ENCODE peak calls at places on chromosomes 12 and 14, in five cellular contexts. D is H1, Q is HepG2, L is GM12878, B is K562. T is an unnamed sample.
A peak's percentile ranks its signal among the peaks of the same experiment; 100 is the strongest.

GRCh38 chr12:3000548-3001275 is 41.5 kb downstream of the TEAD4 start:
- DNase-seq in D (no peak), Q (peak; percentile 9), L (no peak), B (peak; percentile 46), T (no peak)

GRCh38 chr12:27913999-27914614 is 58.4 kb downstream of the PTHLH start:
- DNase-seq in D (no peak), Q (no peak), L (peak; percentile 17), B (no peak), T (no peak)

GRCh38 chr14:104782823-104783170 is 12.8 kb downstream of the AKT1 start:
- DNase-seq in D (no peak), Q (no peak), L (no peak), B (no peak), T (no peak)

GRCh38 chr14:50647753-50648152 is 20.4 kb downstream of the SAV1 start:
- DNase-seq in D (no peak), Q (no peak), L (no peak), B (no peak), T (no peak)

GRCh38 chr14:31127690-31128089 is 79.9 kb downstream of the HECTD1 start:
- DNase-seq in D (no peak), Q (peak; percentile 55), L (no peak), B (no peak), T (no peak)

GRCh38 chr14:106489112-106489881 is 962.9 kb downstream of the TMEM121 start:
- DNase-seq in D (no peak), Q (no peak), L (no peak), B (no peak), T (no peak)

GRCh38 chr12:4353785-4354208 is 25.7 kb downstream of the FGF23 start:
- DNase-seq in D (no peak), Q (no peak), L (no peak), B (no peak), T (peak; percentile 26)

GRCh38 chr12:114869091-114869834 is 185.3 kb upstream of the TBX3 start:
- DNase-seq in D (no peak), Q (no peak), L (no peak), B (no peak), T (peak; percentile 22)

GRCh38 chr12:4221157-4221556 is 52.4 kb upstream of the CCND2 start:
- DNase-seq in D (no peak), Q (no peak), L (no peak), B (no peak), T (no peak)

GRCh38 chr14:69675246-69675583 is 63.8 kb downstream of the SUSD6 start:
- DNase-seq in D (no peak), Q (no peak), L (no peak), B (no peak), T (no peak)

GRCh38 chr12:116760621-116761020 is 22.5 kb downstream of the RNFT2 start:
- DNase-seq in D (no peak), Q (no peak), L (no peak), B (no peak), T (no peak)

GRCh38 chr12:39443704-39444234 is 849 bp upstream of the KIF21A start:
- DNase-seq in D (no peak), Q (peak; percentile 89), L (no peak), B (no peak), T (no peak)

GRCh38 chr14:72904840-72905561 is 11.1 kb upstream of the DPF3 start:
- DNase-seq in D (no peak), Q (peak; percentile 53), L (no peak), B (peak; percentile 30), T (peak; percentile 55)

GRCh38 chr12:11839093-11839641 is 189.7 kb downstream of the ETV6 start:
- DNase-seq in D (no peak), Q (no peak), L (no peak), B (no peak), T (no peak)

GRCh38 chr12:129765719-129766118 is 138.1 kb downstream of the TMEM132D start:
- DNase-seq in D (no peak), Q (no peak), L (no peak), B (no peak), T (no peak)

GRCh38 chr12:30988086-30988485 is 61.5 kb downstream of the TSPAN11 start:
- DNase-seq in D (no peak), Q (no peak), L (no peak), B (no peak), T (no peak)

GRCh38 chr12:79885956-79886490 is 48.9 kb downstream of the PPP1R12A start:
- DNase-seq in D (no peak), Q (no peak), L (no peak), B (no peak), T (no peak)

GRCh38 chr12:6582196-6582595 is 14.1 kb upstream of the NOP2 start:
- DNase-seq in D (no peak), Q (no peak), L (no peak), B (no peak), T (peak; percentile 29)

GRCh38 chr12:51028126-51028810 is 2.1 kb upstream of the SLC11A2 start:
- DNase-seq in D (peak; percentile 38), Q (peak; percentile 70), L (no peak), B (peak; percentile 53), T (no peak)

GRCh38 chr12:121536929-121537813 is 43.7 kb downstream of the KDM2B start:
- DNase-seq in D (no peak), Q (peak; percentile 76), L (peak; percentile 82), B (peak; percentile 83), T (peak; percentile 57)

GRCh38 chr14:93977790-93978581 is 1.6 kb upstream of the ASB2 start:
- DNase-seq in D (no peak), Q (no peak), L (peak; percentile 74), B (no peak), T (no peak)

GRCh38 chr14:96170961-96171592 is 33.6 kb upstream of the BDKRB2 start:
- DNase-seq in D (no peak), Q (no peak), L (no peak), B (no peak), T (no peak)

GRCh38 chr12:91072931-91073330 is 15.1 kb upstream of the KERA start:
- DNase-seq in D (no peak), Q (no peak), L (no peak), B (no peak), T (no peak)

GRCh38 chr12:31204995-31205582 is 120.9 kb downstream of the SINHCAF start:
- DNase-seq in D (no peak), Q (no peak), L (peak; percentile 46), B (no peak), T (no peak)

GRCh38 chr14:32121948-32122347 is 44.8 kb downstream of the ARHGAP5 start:
- DNase-seq in D (no peak), Q (no peak), L (no peak), B (no peak), T (no peak)

GRCh38 chr12:22518998-22519397 is 25.3 kb downstream of the C2CD5 start:
- DNase-seq in D (no peak), Q (no peak), L (no peak), B (no peak), T (no peak)

GRCh38 chr12:56644654-56645053 is 1.1 kb downstream of the ATP5F1B start:
- DNase-seq in D (no peak), Q (no peak), L (no peak), B (no peak), T (no peak)

GRCh38 chr14:77040995-77041744 is 12.7 kb upstream of the IRF2BPL start:
- DNase-seq in D (no peak), Q (no peak), L (no peak), B (no peak), T (no peak)

GRCh38 chr12:18753481-18754117 is 15.7 kb downstream of the CAPZA3 start:
- DNase-seq in D (no peak), Q (no peak), L (no peak), B (no peak), T (peak; percentile 38)

GRCh38 chr12:51763743-51764142 is 84.8 kb downstream of the FIGNL2 start:
- DNase-seq in D (no peak), Q (no peak), L (no peak), B (no peak), T (no peak)

GRCh38 chr12:109098671-109099070 is 1.3 kb downstream of the UNG start:
- DNase-seq in D (no peak), Q (no peak), L (no peak), B (no peak), T (no peak)

GRCh38 chr12:74365178-74365964 is 172.3 kb upstream of the ATXN7L3B start:
- DNase-seq in D (no peak), Q (peak; percentile 21), L (no peak), B (peak; percentile 35), T (peak; percentile 48)
- TF ChIP-seq ATF2 in D (no peak), Q (no peak), L (no peak), B (no peak), T (no peak)

GRCh38 chr12:64446295-64446694 is 5.6 kb upstream of the TBK1 start:
- DNase-seq in D (no peak), Q (no peak), L (no peak), B (no peak), T (no peak)
- TF ChIP-seq ATF2 in D (no peak), Q (no peak), L (no peak), B (no peak), T (no peak)

GRCh38 chr12:131736807-131737484 is 26.1 kb downstream of the SFSWAP start:
- DNase-seq in D (peak; percentile 61), Q (no peak), L (no peak), B (no peak), T (no peak)

GRCh38 chr12:131737485-131737827 is 26.6 kb downstream of the SFSWAP start:
- DNase-seq in D (no peak), Q (no peak), L (no peak), B (no peak), T (no peak)

GRCh38 chr12:131738196-131738595 is 27.3 kb downstream of the SFSWAP start:
- DNase-seq in D (no peak), Q (no peak), L (no peak), B (no peak), T (no peak)

GRCh38 chr12:131735863-131736806 is 25.2 kb downstream of the SFSWAP start:
- DNase-seq in D (no peak), Q (no peak), L (no peak), B (no peak), T (no peak)

GRCh38 chr12:131740626-131741025 is 29.7 kb downstream of the SFSWAP start:
- DNase-seq in D (no peak), Q (no peak), L (no peak), B (no peak), T (no peak)
- TF ChIP-seq ATF2 in D (no peak), Q (no peak), L (no peak), B (no peak), T (no peak)

DNA sequence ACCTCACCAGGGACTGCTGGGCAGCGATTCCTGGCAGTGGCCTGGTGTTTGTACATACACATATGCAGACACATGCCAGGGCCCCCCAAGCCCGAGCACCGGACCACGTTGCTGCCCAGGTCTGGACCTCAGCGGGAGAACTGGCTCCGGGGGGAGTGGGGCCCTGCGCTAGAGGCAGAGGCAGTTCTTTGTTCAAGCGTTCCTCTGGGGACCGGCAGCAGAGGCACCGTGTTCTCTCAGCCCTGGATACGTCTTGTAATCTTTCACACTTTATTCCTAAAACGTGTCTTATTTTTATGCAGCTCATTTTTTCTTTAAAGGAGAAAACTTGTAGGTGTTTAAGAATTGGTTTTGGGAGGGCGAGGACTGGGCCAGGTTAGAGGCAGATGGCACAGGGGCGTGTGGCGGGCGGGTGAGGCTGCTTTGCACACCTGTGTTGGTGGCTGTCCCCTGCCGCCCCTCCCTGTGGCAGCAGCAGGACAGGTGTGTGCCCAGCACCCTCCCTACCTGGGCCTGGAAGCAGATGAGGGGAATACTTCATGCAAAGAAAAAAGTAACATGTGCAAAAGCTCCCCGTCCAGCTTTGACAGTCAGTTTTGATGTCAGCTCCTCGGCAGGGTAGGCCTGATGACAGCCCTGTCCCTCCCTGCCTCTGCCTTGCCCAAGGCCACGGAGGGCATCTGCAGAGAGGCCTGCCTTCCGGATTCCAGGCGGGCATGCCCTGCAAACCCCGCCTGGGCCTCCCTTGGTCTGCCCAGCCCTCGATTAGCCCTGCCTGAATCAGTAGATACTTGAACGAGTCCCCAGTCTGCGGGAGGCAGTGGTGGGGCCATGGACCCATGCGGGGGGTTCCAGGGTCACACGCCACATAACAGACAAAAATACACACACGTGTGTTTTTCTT is 7.0 kb upstream of the PUS1 start:
- DNase-seq in D (no peak), Q (no peak), L (no peak), B (no peak), T (no peak)
- TF ChIP-seq ATF2 in D (no peak), Q (no peak), L (no peak), B (no peak), T (no peak)

T was measured in WTC11.